ENCODE peak calls at places on chromosomes 12 and 14, in five cellular contexts. E is posterior cingulate gyrus, U is heart left ventricle, P is esophagus squamous epithelium, D is neural crest cell. W is an unnamed sample.

GRCh38 chr14:77988096-77988870 is 181.9 kb upstream of the NRXN3 start:
- DNase-seq in E (no peak), U (no peak), P (no peak), D (no peak), W (no peak)

GRCh38 chr12:79194595-79194994 is 330.0 kb downstream of the SYT1 start:
- DNase-seq in E (no peak), U (no peak), P (no peak), D (no peak), W (no peak)

GRCh38 chr12:43789941-43790340 is 16.2 kb downstream of the TWF1 start:
- DNase-seq in E (no peak), U (no peak), P (no peak), D (no peak), W (no peak)

GRCh38 chr12:58916891-58917570 is 3.3 kb downstream of the LRIG3 start:
- DNase-seq in E (no peak), U (no peak), P (no peak), D (no peak), W (no peak)

GRCh38 chr12:51636986-51637385 is 46.0 kb downstream of the SCN8A start:
- DNase-seq in E (no peak), U (no peak), P (no peak), D (no peak), W (no peak)

GRCh38 chr14:63134801-63135200 is 69.4 kb upstream of the RHOJ start:
- DNase-seq in E (no peak), U (no peak), P (no peak), D (no peak), W (no peak)

GRCh38 chr14:49999216-49999761 is 106.4 kb downstream of the ARF6 start:
- DNase-seq in E (peak; percentile 87), U (peak; percentile 86), P (peak; percentile 31), D (no peak), W (no peak)

GRCh38 chr12:6494351-6494743 is 445 bp downstream of the NCAPD2 start:
- DNase-seq in E (no peak), U (no peak), P (no peak), D (no peak), W (no peak)

GRCh38 chr14:103849151-103850013 is 2.0 kb upstream of the PPP1R13B start:
- DNase-seq in E (no peak), U (no peak), P (no peak), D (no peak), W (no peak)

GRCh38 chr12:72448805-72449204 is 176.6 kb downstream of the TRHDE start:
- DNase-seq in E (no peak), U (no peak), P (no peak), D (no peak), W (no peak)

GRCh38 chr14:76696361-76696760 is 64.9 kb upstream of the VASH1 start:
- DNase-seq in E (no peak), U (no peak), P (no peak), D (no peak), W (no peak)

GRCh38 chr14:101060171-101060601 is 156.7 kb upstream of the RTL1 start:
- DNase-seq in E (peak; percentile 81), U (peak; percentile 28), P (no peak), D (no peak), W (no peak)

GRCh38 chr14:104924421-104925213 is at the start of gene PLD4:
- DNase-seq in E (no peak), U (no peak), P (no peak), D (no peak), W (no peak)

GRCh38 chr12:119659289-119659897 is 8.5 kb upstream of the PRKAB1 start:
- DNase-seq in E (no peak), U (no peak), P (no peak), D (peak; percentile 30), W (peak; percentile 51)

GRCh38 chr12:12399161-12399560 is 42.3 kb downstream of the BORCS5 start:
- DNase-seq in E (no peak), U (no peak), P (no peak), D (no peak), W (no peak)

GRCh38 chr12:102811125-102811737 is 105.8 kb downstream of the PAH start:
- DNase-seq in E (no peak), U (no peak), P (no peak), D (peak; percentile 34), W (peak; percentile 10)

GRCh38 chr12:120327593-120327992 is at the start of gene PLA2G1B:
- DNase-seq in E (peak; percentile 18), U (no peak), P (no peak), D (no peak), W (no peak)

W was measured in COLO829.